ENCODE peak calls at places on chromosome 2, in seven cellular contexts. One of them, this sample, is unnamed.

GRCh38 chr2:219459460-219460311 is 25.0 kb downstream of the SPEG start:
- DNase-seq in heart right ventricle: peak; percentile 66
- DNase-seq in kidney: peak; percentile 77
- DNase-seq in cardiac fibroblast: peak; percentile 72
- DNase-seq in foreskin fibroblast: peak; percentile 80
- DNase-seq in AG10803: peak; percentile 57
- DNase-seq in upper lobe of right lung: no peak
- DNase-seq in this sample: peak; percentile 62

GRCh38 chr2:23092831-23093230 is 292.1 kb upstream of the KLHL29 start:
- DNase-seq in upper lobe of right lung: no peak
- DNase-seq in cardiac fibroblast: peak; percentile 5
- DNase-seq in AG10803: no peak
- DNase-seq in kidney: no peak
- DNase-seq in foreskin fibroblast: peak; percentile 22
- DNase-seq in heart right ventricle: no peak
- DNase-seq in this sample: peak; percentile 8

GRCh38 chr2:38535745-38536506 is 66.8 kb downstream of the HNRNPLL start:
- DNase-seq in upper lobe of right lung: peak; percentile 93
- DNase-seq in cardiac fibroblast: peak; percentile 74
- DNase-seq in AG10803: peak; percentile 49
- DNase-seq in kidney: peak; percentile 91
- DNase-seq in foreskin fibroblast: peak; percentile 88
- DNase-seq in heart right ventricle: peak; percentile 79
- DNase-seq in this sample: peak; percentile 58

GRCh38 chr2:33129661-33130447 is 183.1 kb downstream of the LTBP1 start:
- DNase-seq in AG10803: no peak
- DNase-seq in heart right ventricle: no peak
- DNase-seq in kidney: no peak
- DNase-seq in foreskin fibroblast: no peak
- DNase-seq in upper lobe of right lung: no peak
- DNase-seq in cardiac fibroblast: no peak
- DNase-seq in this sample: no peak

GRCh38 chr2:45031028-45031427 is 21.8 kb upstream of the SIX2 start:
- DNase-seq in heart right ventricle: no peak
- DNase-seq in foreskin fibroblast: no peak
- DNase-seq in upper lobe of right lung: no peak
- DNase-seq in kidney: no peak
- DNase-seq in AG10803: no peak
- DNase-seq in cardiac fibroblast: no peak
- DNase-seq in this sample: peak; percentile 23

GRCh38 chr2:147382322-147382948 is 462.4 kb upstream of the ACVR2A start:
- DNase-seq in kidney: peak; percentile 37
- DNase-seq in upper lobe of right lung: no peak
- DNase-seq in cardiac fibroblast: no peak
- DNase-seq in heart right ventricle: no peak
- DNase-seq in foreskin fibroblast: no peak
- DNase-seq in AG10803: no peak
- DNase-seq in this sample: no peak

GRCh38 chr2:151999058-151999457 is 99.8 kb downstream of the CACNB4 start:
- DNase-seq in foreskin fibroblast: peak; percentile 70
- DNase-seq in kidney: no peak
- DNase-seq in heart right ventricle: peak; percentile 31
- DNase-seq in cardiac fibroblast: peak; percentile 46
- DNase-seq in upper lobe of right lung: peak; percentile 65
- DNase-seq in AG10803: peak; percentile 39
- DNase-seq in this sample: peak; percentile 45

GRCh38 chr2:146312899-146313298 is 1531.9 kb upstream of the ACVR2A start:
- DNase-seq in foreskin fibroblast: peak; percentile 55
- DNase-seq in heart right ventricle: no peak
- DNase-seq in kidney: no peak
- DNase-seq in upper lobe of right lung: no peak
- DNase-seq in cardiac fibroblast: peak; percentile 55
- DNase-seq in AG10803: peak; percentile 17
- DNase-seq in this sample: peak; percentile 44

GRCh38 chr2:96514521-96514920 is 9.4 kb upstream of the NEURL3 start:
- DNase-seq in foreskin fibroblast: no peak
- DNase-seq in heart right ventricle: no peak
- DNase-seq in cardiac fibroblast: no peak
- DNase-seq in kidney: no peak
- DNase-seq in upper lobe of right lung: no peak
- DNase-seq in AG10803: no peak
- DNase-seq in this sample: no peak

GRCh38 chr2:187971893-187972292 is 319.8 kb upstream of the GULP1 start:
- DNase-seq in AG10803: no peak
- DNase-seq in cardiac fibroblast: no peak
- DNase-seq in foreskin fibroblast: no peak
- DNase-seq in upper lobe of right lung: no peak
- DNase-seq in heart right ventricle: no peak
- DNase-seq in kidney: no peak
- DNase-seq in this sample: no peak

GRCh38 chr2:222982010-222982908 is 69.7 kb upstream of the KCNE4 start:
- DNase-seq in AG10803: peak; percentile 94
- DNase-seq in heart right ventricle: peak; percentile 47
- DNase-seq in foreskin fibroblast: peak; percentile 93
- DNase-seq in cardiac fibroblast: peak; percentile 88
- DNase-seq in kidney: peak; percentile 73
- DNase-seq in upper lobe of right lung: no peak
- DNase-seq in this sample: peak; percentile 92

GRCh38 chr2:235950473-235950809 is 217.7 kb downstream of the GBX2 start:
- DNase-seq in AG10803: no peak
- DNase-seq in cardiac fibroblast: peak; percentile 6
- DNase-seq in heart right ventricle: no peak
- DNase-seq in foreskin fibroblast: no peak
- DNase-seq in kidney: no peak
- DNase-seq in upper lobe of right lung: no peak
- DNase-seq in this sample: no peak

GRCh38 chr2:128792476-128793054 is 473.9 kb upstream of the HS6ST1 start:
- DNase-seq in AG10803: no peak
- DNase-seq in foreskin fibroblast: no peak
- DNase-seq in kidney: no peak
- DNase-seq in heart right ventricle: no peak
- DNase-seq in cardiac fibroblast: no peak
- DNase-seq in upper lobe of right lung: no peak
- DNase-seq in this sample: no peak

GRCh38 chr2:214100488-214100887 is 310.4 kb upstream of the VWC2L start:
- DNase-seq in foreskin fibroblast: no peak
- DNase-seq in kidney: no peak
- DNase-seq in cardiac fibroblast: no peak
- DNase-seq in upper lobe of right lung: no peak
- DNase-seq in AG10803: no peak
- DNase-seq in heart right ventricle: no peak
- DNase-seq in this sample: no peak

GRCh38 chr2:181678033-181678586 is 2.2 kb downstream of the NEUROD1 start:
- DNase-seq in foreskin fibroblast: peak; percentile 88
- DNase-seq in kidney: peak; percentile 86
- DNase-seq in upper lobe of right lung: peak; percentile 80
- DNase-seq in heart right ventricle: peak; percentile 70
- DNase-seq in AG10803: peak; percentile 65
- DNase-seq in cardiac fibroblast: peak; percentile 83
- DNase-seq in this sample: peak; percentile 82

GRCh38 chr2:45759310-45759851 is 107.9 kb downstream of the PRKCE start:
- DNase-seq in kidney: no peak
- DNase-seq in foreskin fibroblast: peak; percentile 90
- DNase-seq in upper lobe of right lung: no peak
- DNase-seq in heart right ventricle: no peak
- DNase-seq in cardiac fibroblast: peak; percentile 29
- DNase-seq in AG10803: peak; percentile 71
- DNase-seq in this sample: peak; percentile 63

GRCh38 chr2:26683583-26683982 is 8.9 kb upstream of the KCNK3 start:
- DNase-seq in heart right ventricle: no peak
- DNase-seq in cardiac fibroblast: no peak
- DNase-seq in foreskin fibroblast: no peak
- DNase-seq in upper lobe of right lung: peak; percentile 40
- DNase-seq in kidney: no peak
- DNase-seq in AG10803: no peak
- DNase-seq in this sample: no peak

GRCh38 chr2:104415284-104415683 is 438.6 kb upstream of the POU3F3 start:
- DNase-seq in kidney: no peak
- DNase-seq in cardiac fibroblast: no peak
- DNase-seq in heart right ventricle: no peak
- DNase-seq in foreskin fibroblast: no peak
- DNase-seq in AG10803: no peak
- DNase-seq in upper lobe of right lung: no peak
- DNase-seq in this sample: no peak

GRCh38 chr2:104413890-104414289 is 440.0 kb upstream of the POU3F3 start:
- DNase-seq in cardiac fibroblast: no peak
- DNase-seq in upper lobe of right lung: no peak
- DNase-seq in foreskin fibroblast: no peak
- DNase-seq in heart right ventricle: no peak
- DNase-seq in kidney: no peak
- DNase-seq in AG10803: no peak
- DNase-seq in this sample: no peak

GRCh38 chr2:104408266-104408665 is 445.6 kb upstream of the POU3F3 start:
- DNase-seq in kidney: no peak
- DNase-seq in foreskin fibroblast: no peak
- DNase-seq in AG10803: no peak
- DNase-seq in cardiac fibroblast: no peak
- DNase-seq in heart right ventricle: no peak
- DNase-seq in upper lobe of right lung: no peak
- DNase-seq in this sample: no peak

GRCh38 chr2:104412384-104412783 is 441.5 kb upstream of the POU3F3 start:
- DNase-seq in upper lobe of right lung: no peak
- DNase-seq in heart right ventricle: no peak
- DNase-seq in foreskin fibroblast: no peak
- DNase-seq in AG10803: peak; percentile 20
- DNase-seq in kidney: no peak
- DNase-seq in cardiac fibroblast: no peak
- DNase-seq in this sample: no peak
- TF ChIP-seq CTCF in upper lobe of right lung: peak; percentile 62
- TF ChIP-seq CTCF in heart right ventricle: peak; percentile 25
- TF ChIP-seq CTCF in foreskin fibroblast: peak; percentile 11
- TF ChIP-seq CTCF in AG10803: peak; percentile 69
- TF ChIP-seq CTCF in kidney: peak; percentile 72
- TF ChIP-seq CTCF in cardiac fibroblast: no peak
- TF ChIP-seq CTCF in this sample: no peak

GRCh38 chr2:49940616-49941015 is 786.3 kb upstream of the FSHR start:
- DNase-seq in cardiac fibroblast: no peak
- DNase-seq in heart right ventricle: no peak
- DNase-seq in foreskin fibroblast: no peak
- DNase-seq in AG10803: no peak
- DNase-seq in kidney: no peak
- DNase-seq in upper lobe of right lung: no peak
- DNase-seq in this sample: no peak
- H3K4me3 ChIP-seq in cardiac fibroblast: no peak overlapping the region
- H3K4me3 ChIP-seq in heart right ventricle: no peak overlapping the region
- H3K4me3 ChIP-seq in foreskin fibroblast: no peak overlapping the region
- H3K4me3 ChIP-seq in AG10803: no peak overlapping the region
- H3K4me3 ChIP-seq in kidney: peak overlapping the region; percentile 40
- H3K4me3 ChIP-seq in upper lobe of right lung: peak overlapping the region; percentile 27
- H3K4me3 ChIP-seq in this sample: no peak overlapping the region

GRCh38 chr2:99198103-99198841 is 17.3 kb downstream of the MRPL30 start:
- DNase-seq in foreskin fibroblast: no peak
- DNase-seq in upper lobe of right lung: no peak
- DNase-seq in AG10803: no peak
- DNase-seq in cardiac fibroblast: no peak
- DNase-seq in heart right ventricle: no peak
- DNase-seq in kidney: no peak
- DNase-seq in this sample: no peak

GRCh38 chr2:99200232-99200631 is 19.2 kb downstream of the MRPL30 start:
- DNase-seq in kidney: no peak
- DNase-seq in AG10803: no peak
- DNase-seq in upper lobe of right lung: no peak
- DNase-seq in cardiac fibroblast: no peak
- DNase-seq in foreskin fibroblast: no peak
- DNase-seq in heart right ventricle: no peak
- DNase-seq in this sample: no peak

GRCh38 chr2:99205491-99205890 is 24.5 kb downstream of the MRPL30 start:
- DNase-seq in cardiac fibroblast: no peak
- DNase-seq in upper lobe of right lung: no peak
- DNase-seq in heart right ventricle: no peak
- DNase-seq in kidney: no peak
- DNase-seq in foreskin fibroblast: no peak
- DNase-seq in AG10803: no peak
- DNase-seq in this sample: no peak

DNA sequence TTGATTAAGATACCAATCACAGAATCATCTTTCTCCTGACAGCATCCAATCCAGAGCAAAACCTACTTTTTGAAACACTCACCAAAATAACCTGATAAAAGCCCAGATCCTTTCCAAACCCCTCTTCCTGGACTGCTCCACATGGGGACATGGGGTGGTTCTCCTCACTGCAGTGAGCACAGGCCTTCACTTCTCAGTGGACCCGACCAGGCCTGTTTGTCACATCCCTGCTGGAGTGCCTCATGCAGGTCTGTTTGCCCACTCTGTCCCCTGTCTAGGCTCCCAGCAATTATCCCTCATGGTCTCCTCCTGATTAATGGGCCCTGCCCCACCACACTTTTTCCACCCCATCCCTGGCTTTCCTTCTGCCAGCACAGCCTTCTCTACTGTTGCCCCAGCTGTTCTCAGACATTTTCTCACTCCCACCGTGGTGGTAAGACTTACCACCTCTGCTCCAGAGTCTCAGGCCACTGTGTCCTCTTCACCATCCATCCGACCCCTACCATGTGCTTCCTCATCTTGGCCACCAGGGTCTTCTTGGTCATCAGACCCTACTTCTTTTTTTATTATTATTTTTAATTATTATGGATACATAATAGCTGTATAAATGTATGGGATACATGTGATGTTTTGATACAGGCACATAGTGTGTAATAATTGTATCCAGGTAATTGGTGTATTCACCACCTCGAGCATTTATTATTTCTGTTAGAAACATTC is 21.1 kb downstream of the MRPL30 start:
- DNase-seq in upper lobe of right lung: no peak
- DNase-seq in cardiac fibroblast: no peak
- DNase-seq in heart right ventricle: no peak
- DNase-seq in AG10803: no peak
- DNase-seq in foreskin fibroblast: no peak
- DNase-seq in kidney: no peak
- DNase-seq in this sample: no peak
- TF ChIP-seq CTCF in upper lobe of right lung: peak; percentile 6
- TF ChIP-seq CTCF in cardiac fibroblast: peak; percentile 33
- TF ChIP-seq CTCF in heart right ventricle: peak; percentile 18
- TF ChIP-seq CTCF in AG10803: no peak
- TF ChIP-seq CTCF in foreskin fibroblast: no peak
- TF ChIP-seq CTCF in kidney: no peak
- TF ChIP-seq CTCF in this sample: peak; percentile 47

GRCh38 chr2:111117666-111118454 is 2.9 kb upstream of the BCL2L11 start:
- DNase-seq in AG10803: peak; percentile 47
- DNase-seq in cardiac fibroblast: peak; percentile 59
- DNase-seq in kidney: peak; percentile 77
- DNase-seq in heart right ventricle: peak; percentile 32
- DNase-seq in foreskin fibroblast: peak; percentile 71
- DNase-seq in upper lobe of right lung: no peak
- DNase-seq in this sample: peak; percentile 61

GRCh38 chr2:111116016-111116746 is 4.5 kb upstream of the BCL2L11 start:
- DNase-seq in foreskin fibroblast: no peak
- DNase-seq in kidney: no peak
- DNase-seq in upper lobe of right lung: no peak
- DNase-seq in heart right ventricle: no peak
- DNase-seq in AG10803: no peak
- DNase-seq in cardiac fibroblast: no peak
- DNase-seq in this sample: no peak

GRCh38 chr2:111118455-111119003 is 2.2 kb upstream of the BCL2L11 start:
- DNase-seq in heart right ventricle: peak; percentile 16
- DNase-seq in kidney: peak; percentile 79
- DNase-seq in AG10803: no peak
- DNase-seq in cardiac fibroblast: no peak
- DNase-seq in upper lobe of right lung: no peak
- DNase-seq in foreskin fibroblast: no peak
- DNase-seq in this sample: no peak

GRCh38 chr2:111119004-111119846 is 1.5 kb upstream of the BCL2L11 start:
- DNase-seq in AG10803: no peak
- DNase-seq in foreskin fibroblast: peak; percentile 13
- DNase-seq in kidney: peak; percentile 78
- DNase-seq in heart right ventricle: no peak
- DNase-seq in cardiac fibroblast: no peak
- DNase-seq in upper lobe of right lung: peak; percentile 69
- DNase-seq in this sample: no peak

GRCh38 chr2:111116843-111117665 is 3.7 kb upstream of the BCL2L11 start:
- DNase-seq in cardiac fibroblast: peak; percentile 82
- DNase-seq in heart right ventricle: peak; percentile 73
- DNase-seq in AG10803: peak; percentile 60
- DNase-seq in foreskin fibroblast: peak; percentile 88
- DNase-seq in upper lobe of right lung: peak; percentile 81
- DNase-seq in kidney: peak; percentile 93
- DNase-seq in this sample: peak; percentile 67
- H3K4me3 ChIP-seq in cardiac fibroblast: peak overlapping the region; percentile 58
- H3K4me3 ChIP-seq in heart right ventricle: peak overlapping the region; percentile 36
- H3K4me3 ChIP-seq in AG10803: peak overlapping the region; percentile 59
- H3K4me3 ChIP-seq in foreskin fibroblast: peak overlapping the region; percentile 40
- H3K4me3 ChIP-seq in upper lobe of right lung: peak overlapping the region; percentile 91
- H3K4me3 ChIP-seq in kidney: peak overlapping the region; percentile 63
- H3K4me3 ChIP-seq in this sample: peak overlapping the region; percentile 54

This sample was measured in fibroblast of the aortic adventitia.